ENCODE peak calls at places on chromosomes 7 and 10, in six cellular contexts. Z is esophagus squamous epithelium, L is tibial nerve, P is Peyer's patch, E is gastrocnemius medialis, J is body of pancreas. R is an unnamed sample.

GRCh38 chr7:50769160-50769484 is 13.6 kb downstream of the GRB10 start:
- DNase-seq in Z (no peak), L (no peak), P (no peak), E (no peak), J (no peak), R (no peak)

GRCh38 chr7:80991654-80992053 is 72.8 kb upstream of the SEMA3C start:
- DNase-seq in Z (no peak), L (no peak), P (no peak), E (no peak), J (no peak), R (no peak)

GRCh38 chr10:119742988-119743646 is 17.3 kb downstream of the INPP5F start:
- DNase-seq in Z (no peak), L (no peak), P (no peak), E (no peak), J (no peak), R (no peak)

GRCh38 chr7:119572132-119572531 is 700.8 kb upstream of the KCND2 start:
- DNase-seq in Z (no peak), L (no peak), P (no peak), E (no peak), J (no peak), R (no peak)

GRCh38 chr7:158585721-158586498 is 1.7 kb downstream of the PTPRN2 start:
- DNase-seq in Z (no peak), L (no peak), P (no peak), E (no peak), J (peak), R (no peak)

GRCh38 chr10:94076325-94076841 is 82.7 kb downstream of the PLCE1 start:
- DNase-seq in Z (no peak), L (peak), P (no peak), E (no peak), J (peak), R (no peak)

GRCh38 chr7:155951554-155952158 is 139.4 kb upstream of the SHH start:
- DNase-seq in Z (no peak), L (no peak), P (peak), E (peak), J (peak), R (no peak)

GRCh38 chr7:41010967-41011366 is 691.9 kb downstream of the INHBA start:
- DNase-seq in Z (no peak), L (no peak), P (no peak), E (peak), J (no peak), R (no peak)

GRCh38 chr7:141700291-141700847 is 1.6 kb downstream of the DENND11 start:
- DNase-seq in Z (no peak), L (no peak), P (no peak), E (no peak), J (no peak), R (no peak)

GRCh38 chr10:79246606-79247275 is 100.5 kb upstream of the PPIF start:
- DNase-seq in Z (no peak), L (peak), P (no peak), E (peak), J (peak), R (no peak)

GRCh38 chr7:29920491-29920890 is 69.1 kb downstream of the SCRN1 start:
- DNase-seq in Z (no peak), L (no peak), P (no peak), E (no peak), J (no peak), R (no peak)

GRCh38 chr7:34083440-34083839 is 178.1 kb downstream of the BMPER start:
- DNase-seq in Z (no peak), L (no peak), P (no peak), E (no peak), J (no peak), R (no peak)

GRCh38 chr7:40845959-40846358 is 711.2 kb downstream of the SUGCT start:
- DNase-seq in Z (no peak), L (no peak), P (no peak), E (no peak), J (no peak), R (no peak)

GRCh38 chr7:157819517-157819807 is 482.7 kb downstream of the DNAJB6 start:
- DNase-seq in Z (no peak), L (no peak), P (no peak), E (no peak), J (no peak), R (no peak)

GRCh38 chr10:122139226-122139625 is 131.9 kb upstream of the BTBD16 start:
- DNase-seq in Z (no peak), L (no peak), P (no peak), E (no peak), J (no peak), R (no peak)

GRCh38 chr7:157479326-157479725 is 142.5 kb downstream of the DNAJB6 start:
- DNase-seq in Z (no peak), L (no peak), P (no peak), E (no peak), J (no peak), R (no peak)

GRCh38 chr7:47337531-47337930 is 244.4 kb downstream of the TNS3 start:
- DNase-seq in Z (no peak), L (no peak), P (no peak), E (peak), J (no peak), R (no peak)

GRCh38 chr10:66982792-66983481 is 57.1 kb downstream of the LRRTM3 start:
- DNase-seq in Z (no peak), L (no peak), P (no peak), E (no peak), J (peak), R (no peak)

GRCh38 chr7:102098986-102099385 is 187.7 kb upstream of the SH2B2 start:
- DNase-seq in Z (no peak), L (no peak), P (no peak), E (no peak), J (no peak), R (no peak)

GRCh38 chr7:129032017-129032416 is 22.9 kb downstream of the TNPO3 start:
- DNase-seq in Z (no peak), L (no peak), P (no peak), E (no peak), J (no peak), R (no peak)

GRCh38 chr7:29917583-29917982 is 72.0 kb downstream of the SCRN1 start:
- DNase-seq in Z (no peak), L (no peak), P (no peak), E (no peak), J (no peak), R (no peak)

GRCh38 chr7:69395072-69395714 is 203.1 kb upstream of the AUTS2 start:
- DNase-seq in Z (no peak), L (peak), P (no peak), E (no peak), J (peak), R (no peak)

GRCh38 chr7:11533229-11533820 is 298.7 kb downstream of the THSD7A start:
- DNase-seq in Z (no peak), L (no peak), P (no peak), E (no peak), J (no peak), R (no peak)

GRCh38 chr7:1078519-1078918 is 9.4 kb upstream of the GPER1 start:
- DNase-seq in Z (no peak), L (no peak), P (no peak), E (no peak), J (no peak), R (no peak)

DNA sequence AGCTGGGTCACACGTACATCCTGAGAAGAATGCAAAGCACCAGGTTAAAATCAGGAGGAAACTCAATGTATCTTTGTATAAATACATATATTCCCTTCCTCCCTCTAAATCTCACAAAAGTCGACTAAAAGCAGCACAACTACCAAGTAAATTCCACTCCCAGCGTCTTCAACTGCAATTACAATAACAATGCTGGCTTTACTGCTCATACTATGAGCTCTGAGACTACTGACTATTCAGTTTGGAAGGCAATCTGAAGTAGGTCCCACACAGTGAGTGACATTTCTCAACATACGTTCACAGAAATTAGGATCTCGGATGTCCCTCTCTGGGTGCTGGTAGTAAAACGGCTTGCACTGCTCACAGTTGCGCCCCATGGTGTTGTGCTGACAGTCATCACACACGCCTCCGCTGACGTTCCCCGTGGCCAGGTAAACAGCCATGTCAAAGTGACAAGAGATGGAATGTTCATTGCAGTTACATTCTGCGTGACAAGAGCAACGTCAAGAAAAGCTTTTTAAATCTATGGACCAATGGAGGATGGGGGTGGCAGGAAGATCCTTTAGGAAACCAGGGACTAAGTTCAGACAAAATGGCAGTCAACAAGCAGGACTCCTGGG is 27.5 kb downstream of the LAMB1 start:
- DNase-seq in Z (no peak), L (no peak), P (no peak), E (no peak), J (no peak), R (no peak)
- TF ChIP-seq POLR2A in Z (no peak), L (no peak), P (no peak), E (no peak), J (no peak), R (no peak)

GRCh38 chr10:113753020-113753692 is 1.7 kb downstream of the PLEKHS1 start:
- DNase-seq in Z (no peak), L (no peak), P (no peak), E (no peak), J (no peak), R (no peak)

GRCh38 chr10:113751116-113751728 is at the start of gene PLEKHS1:
- DNase-seq in Z (no peak), L (no peak), P (no peak), E (no peak), J (no peak), R (no peak)

GRCh38 chr10:113754768-113755167 is 3.3 kb downstream of the PLEKHS1 start:
- DNase-seq in Z (no peak), L (no peak), P (no peak), E (no peak), J (no peak), R (no peak)

GRCh38 chr10:113752553-113752952 is 1.1 kb downstream of the PLEKHS1 start:
- DNase-seq in Z (no peak), L (no peak), P (no peak), E (no peak), J (no peak), R (no peak)

DNA sequence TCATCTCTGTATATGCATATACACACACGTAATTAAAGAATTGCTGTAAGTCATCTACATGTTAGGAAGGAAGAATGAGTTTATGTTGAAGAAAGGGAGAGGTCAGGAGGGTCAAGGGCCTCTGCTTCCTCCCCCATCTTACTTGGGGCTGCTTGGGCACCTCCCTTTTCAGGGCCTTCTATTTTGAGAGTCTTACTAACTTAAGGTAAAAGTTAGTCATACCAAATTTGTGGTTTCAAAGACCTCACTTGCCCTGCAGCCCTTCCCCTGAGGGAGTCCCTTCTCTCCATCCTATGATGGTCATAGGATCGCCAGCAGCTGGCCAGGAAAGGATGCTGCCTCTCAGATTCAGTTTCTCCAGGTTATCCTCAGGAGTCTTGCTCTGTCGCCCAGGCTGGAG is 2.6 kb downstream of the PLEKHS1 start:
- DNase-seq in Z (no peak), L (no peak), P (no peak), E (no peak), J (no peak), R (no peak)
- TF ChIP-seq POLR2A in Z (no peak), L (no peak), P (no peak), E (no peak), J (no peak), R (no peak)

GRCh38 chr10:130111848-130112180 is 1.2 kb upstream of the C10orf143 start:
- DNase-seq in Z (no peak), L (no peak), P (no peak), E (no peak), J (no peak), R (no peak)

GRCh38 chr10:130112821-130113220 is 2.2 kb upstream of the C10orf143 start:
- DNase-seq in Z (no peak), L (no peak), P (no peak), E (no peak), J (no peak), R (no peak)

GRCh38 chr10:130109796-130110235 is 814 bp downstream of the C10orf143 start:
- DNase-seq in Z (peak), L (peak), P (peak), E (peak), J (peak), R (peak)

GRCh38 chr10:130110236-130111114 is at the start of gene C10orf143:
- DNase-seq in Z (peak), L (peak), P (peak), E (peak), J (peak), R (peak)

DNA sequence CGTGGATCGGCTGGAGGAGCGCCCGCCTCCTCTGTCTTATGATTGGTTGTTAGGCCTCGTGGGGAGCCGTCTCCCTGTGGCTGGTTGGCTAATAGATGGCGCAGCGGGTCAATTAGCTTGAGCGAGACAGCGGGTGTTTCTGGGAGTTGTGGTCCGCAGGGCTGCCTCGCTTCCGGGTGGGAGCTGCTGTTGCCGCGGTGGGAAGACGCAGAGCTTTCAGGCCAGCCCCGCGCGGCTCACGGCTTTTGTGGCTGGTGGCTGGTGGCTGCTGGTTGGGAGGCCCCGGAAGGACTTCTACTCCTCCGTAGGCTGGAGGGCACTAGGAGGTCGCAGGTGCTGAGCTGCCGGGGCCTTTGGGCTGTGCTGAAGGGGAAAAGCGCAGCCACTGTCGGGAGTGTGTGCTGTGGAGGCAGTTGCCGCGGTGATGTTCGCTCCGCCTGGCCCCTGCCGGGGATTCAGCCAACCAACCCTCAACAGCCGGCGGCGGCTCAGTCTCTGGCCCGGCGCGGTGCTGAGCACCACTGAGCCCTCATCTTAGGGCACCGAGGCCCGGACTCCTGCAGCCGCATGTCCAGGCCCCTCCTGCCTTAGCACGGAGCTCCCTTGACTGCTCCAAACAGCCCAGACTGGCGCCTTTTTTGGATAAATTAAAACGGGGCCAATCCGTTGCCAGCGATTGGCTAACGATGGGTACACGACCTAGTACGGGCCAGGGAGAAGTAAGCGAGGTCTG is 651 bp upstream of the C10orf143 start:
- DNase-seq in Z (peak), L (peak), P (peak), E (peak), J (peak), R (peak)
- TF ChIP-seq POLR2A in Z (no peak), L (peak), P (peak), E (no peak), J (peak), R (no peak)

GRCh38 chr7:90626011-90626410 is 29.9 kb downstream of the CDK14 start:
- DNase-seq in Z (no peak), L (no peak), P (no peak), E (no peak), J (no peak), R (no peak)

GRCh38 chr7:90625562-90625961 is 29.4 kb downstream of the CDK14 start:
- DNase-seq in Z (no peak), L (peak), P (no peak), E (no peak), J (peak), R (no peak)

GRCh38 chr7:90629306-90629918 is 33.3 kb downstream of the CDK14 start:
- DNase-seq in Z (no peak), L (peak), P (no peak), E (no peak), J (peak), R (peak)

GRCh38 chr7:90631502-90631901 is 35.4 kb downstream of the CDK14 start:
- DNase-seq in Z (no peak), L (no peak), P (no peak), E (no peak), J (no peak), R (no peak)
- TF ChIP-seq POLR2A in Z (no peak), L (no peak), P (no peak), E (no peak), J (no peak), R (no peak)

DNA sequence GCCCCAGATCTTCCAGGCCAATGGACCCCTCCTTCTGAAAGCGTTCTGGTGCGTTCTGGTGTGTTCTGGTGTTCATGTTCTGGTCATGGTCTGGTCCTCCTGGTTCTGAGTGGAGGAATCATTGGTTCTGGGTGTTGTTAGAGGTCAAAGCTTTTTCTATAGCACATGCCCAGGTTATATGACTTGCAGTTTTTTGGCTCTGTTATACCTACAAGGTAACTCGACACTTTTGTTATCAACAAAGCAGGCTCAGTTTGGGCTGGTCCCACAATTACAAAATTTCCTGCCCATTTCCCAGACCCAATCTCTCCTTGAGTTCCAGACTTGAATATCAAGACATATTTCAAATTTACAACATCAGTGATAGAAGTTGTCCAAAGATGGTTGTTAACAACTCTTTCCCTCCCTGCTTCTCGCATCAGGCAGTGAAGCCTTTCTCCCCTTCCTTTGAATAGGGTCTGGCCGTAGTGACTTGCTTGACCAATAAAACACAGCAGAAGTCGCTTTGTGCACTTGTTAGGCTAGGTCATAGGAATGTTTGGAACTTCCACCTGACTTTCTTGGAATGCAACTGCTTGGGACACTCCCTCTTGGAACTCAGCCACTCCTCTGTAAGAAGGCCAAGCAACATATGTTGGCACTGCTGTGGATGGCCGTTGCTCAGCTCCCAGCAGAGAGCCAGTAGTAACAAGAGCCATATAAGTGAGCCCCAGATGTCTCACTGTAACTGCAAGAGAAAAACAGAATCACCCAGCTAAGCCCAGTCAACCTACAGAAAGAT is 83.1 kb upstream of the STEAP1B start:
- DNase-seq in Z (no peak), L (no peak), P (no peak), E (no peak), J (peak), R (no peak)
- TF ChIP-seq POLR2A in Z (no peak), L (no peak), P (no peak), E (no peak), J (no peak), R (no peak)

GRCh38 chr10:7206407-7207127 is 204.3 kb downstream of the SFMBT2 start:
- DNase-seq in Z (no peak), L (no peak), P (no peak), E (no peak), J (no peak), R (no peak)

GRCh38 chr10:7210516-7210915 is 200.3 kb downstream of the SFMBT2 start:
- DNase-seq in Z (no peak), L (no peak), P (no peak), E (no peak), J (no peak), R (no peak)

DNA sequence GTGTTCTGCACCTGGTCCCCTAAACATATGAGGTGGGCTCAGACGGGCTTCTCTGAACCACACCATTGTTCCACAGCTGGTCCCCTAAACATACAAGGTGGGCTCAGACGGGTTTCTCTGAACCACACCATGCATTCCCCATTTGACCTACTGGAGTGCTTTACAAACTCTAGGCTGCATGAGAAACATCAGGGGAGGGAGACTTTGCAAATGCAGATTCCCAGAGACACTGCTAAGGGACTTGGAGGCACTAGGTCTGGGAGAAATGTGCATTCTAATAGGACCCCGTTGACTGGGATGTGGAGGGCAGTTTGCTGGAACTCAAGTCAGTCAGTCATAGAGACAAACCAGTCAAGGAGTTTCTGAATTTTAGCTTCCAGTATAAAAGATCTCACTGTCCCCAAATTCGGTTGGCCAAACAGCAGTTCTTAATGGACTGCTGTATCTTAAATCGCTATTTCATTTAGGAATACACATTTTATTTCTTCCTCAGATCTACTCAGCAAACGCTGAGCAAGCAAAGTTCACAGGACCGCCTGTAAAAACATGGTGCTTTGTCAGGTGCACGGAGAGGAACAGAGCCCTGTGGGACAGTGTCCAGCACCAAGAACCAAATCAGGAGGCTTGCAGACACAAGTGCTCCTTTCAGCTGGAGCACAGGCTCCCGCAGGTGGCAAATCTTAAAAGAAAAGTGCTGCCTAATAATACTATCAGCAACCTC is 198.8 kb downstream of the SFMBT2 start:
- DNase-seq in Z (no peak), L (no peak), P (no peak), E (no peak), J (no peak), R (no peak)
- TF ChIP-seq POLR2A in Z (no peak), L (no peak), P (no peak), E (no peak), J (no peak), R (no peak)

DNA sequence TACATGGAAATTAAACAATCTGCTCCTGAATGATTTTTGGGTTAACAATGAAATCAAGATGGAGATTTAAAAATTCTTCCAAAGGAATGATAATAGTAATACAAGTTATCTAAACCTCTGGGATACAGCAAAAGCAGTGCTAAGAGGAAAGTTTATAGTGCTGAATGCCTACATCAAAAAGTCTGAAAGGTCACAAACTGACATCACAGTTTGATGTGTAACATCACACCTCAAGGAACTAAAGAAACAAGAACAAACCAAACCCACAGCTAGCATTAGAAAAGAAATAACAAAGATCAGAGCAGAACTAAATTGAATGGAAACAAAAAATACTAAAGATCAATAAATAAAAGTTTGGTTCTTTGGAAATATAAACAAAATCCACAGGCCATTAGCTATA is 17.4 kb downstream of the ZFAND4 start:
- DNase-seq in Z (no peak), L (no peak), P (no peak), E (no peak), J (no peak), R (no peak)
- TF ChIP-seq POLR2A in Z (no peak), L (no peak), P (no peak), E (no peak), J (no peak), R (no peak)

R was measured in erythroblast.